ENCODE peak calls at places on chromosomes 13 and 19, in nine cellular contexts. G, N, F, M, L, P, B, Q and O are unnamed samples.

GRCh38 chr13:62687727-62688126 is 1272.1 kb upstream of the PCDH20 start:
- DNase-seq in M (no peak), N (no peak), L (no peak), B (no peak), P (no peak), G (no peak), F (no peak), Q (no peak), O (no peak)

GRCh38 chr19:38494379-38494778 is 60.9 kb downstream of the RYR1 start:
- DNase-seq in F (no peak), G (no peak), B (no peak), P (no peak), Q (no peak), N (peak), M (no peak), L (no peak), O (no peak)

GRCh38 chr13:110103479-110103878 is 203.5 kb downstream of the COL4A1 start:
- DNase-seq in B (no peak), M (no peak), N (no peak), F (no peak), Q (no peak), G (no peak), P (no peak), L (no peak), O (no peak)

GRCh38 chr13:30422056-30422914 is at the start of gene UBE2L5:
- DNase-seq in Q (peak), G (peak), M (no peak), B (peak), N (peak), P (peak), F (peak), L (peak), O (peak)

GRCh38 chr13:74062933-74063332 is 71.3 kb downstream of the KLF12 start:
- DNase-seq in P (peak), M (peak), G (no peak), L (no peak), N (peak), B (no peak), Q (peak), F (peak), O (no peak)

GRCh38 chr13:91097269-91097668 is 250.2 kb upstream of the MIR17HG start:
- DNase-seq in G (no peak), F (no peak), N (no peak), L (no peak), B (no peak), P (no peak), Q (no peak), M (no peak), O (no peak)

GRCh38 chr19:38710928-38711725 is 33.1 kb downstream of the CAPN12 start:
- DNase-seq in L (no peak), P (no peak), F (no peak), M (no peak), Q (no peak), B (no peak), N (peak), G (no peak), O (no peak)

GRCh38 chr19:32566246-32566830 is 14.7 kb upstream of the PDCD5 start:
- DNase-seq in B (peak), L (no peak), N (peak), Q (peak), P (no peak), F (no peak), G (no peak), M (no peak), O (peak)

GRCh38 chr13:108595416-108596257 is 33.8 kb upstream of the MYO16 start:
- DNase-seq in N (no peak), P (no peak), B (no peak), Q (peak), G (no peak), M (no peak), L (no peak), F (no peak), O (no peak)

GRCh38 chr19:40614595-40615411 is 13.6 kb downstream of the LTBP4 start:
- DNase-seq in M (no peak), F (peak), P (peak), G (peak), L (peak), B (peak), N (peak), Q (peak), O (no peak)

GRCh38 chr19:29547361-29547960 is 21.7 kb downstream of the VSTM2B start:
- DNase-seq in F (peak), P (no peak), Q (no peak), L (peak), N (no peak), G (no peak), B (no peak), M (no peak), O (no peak)

GRCh38 chr19:54108496-54108895 is 5.8 kb downstream of the NDUFA3 start:
- DNase-seq in N (peak), F (no peak), L (no peak), Q (no peak), G (no peak), B (no peak), M (no peak), P (no peak), O (no peak)

GRCh38 chr13:42345367-42345766 is 73.4 kb downstream of the AKAP11 start:
- DNase-seq in G (no peak), B (no peak), P (no peak), M (no peak), F (no peak), N (no peak), Q (no peak), L (no peak), O (no peak)

GRCh38 chr13:113809934-113810333 is 50.9 kb downstream of the TMEM255B start:
- DNase-seq in N (no peak), B (peak), M (no peak), G (no peak), L (no peak), F (no peak), Q (no peak), P (no peak), O (no peak)

GRCh38 chr13:23630349-23631093 is 60.3 kb downstream of the TNFRSF19 start:
- DNase-seq in N (peak), Q (no peak), F (no peak), L (no peak), P (no peak), B (no peak), M (no peak), G (peak), O (no peak)

GRCh38 chr19:1768248-1768647 is 14.9 kb downstream of the ONECUT3 start:
- DNase-seq in L (no peak), M (no peak), B (peak), Q (no peak), F (no peak), G (no peak), N (no peak), P (no peak), O (no peak)

GRCh38 chr13:51524312-51524711 is 60.0 kb upstream of the WDFY2 start:
- DNase-seq in F (no peak), Q (no peak), M (no peak), N (no peak), G (peak), L (no peak), B (no peak), P (no peak), O (no peak)

GRCh38 chr13:99698816-99699099 is 197.5 kb downstream of the TM9SF2 start:
- DNase-seq in G (no peak), P (no peak), Q (no peak), F (no peak), N (no peak), M (no peak), L (no peak), B (no peak), O (no peak)

GRCh38 chr19:47679922-47680857 is 33.0 kb upstream of the EHD2 start:
- DNase-seq in L (peak), Q (no peak), M (no peak), B (no peak), P (no peak), N (peak), G (no peak), F (no peak), O (no peak)

GRCh38 chr19:50515168-50515561 is 1.5 kb upstream of the ASPDH start:
- DNase-seq in L (no peak), P (no peak), B (no peak), N (peak), F (no peak), M (no peak), G (no peak), Q (no peak), O (no peak)

GRCh38 chr13:66748712-66749111 is 481.4 kb downstream of the PCDH9 start:
- DNase-seq in M (no peak), P (no peak), L (no peak), B (no peak), N (no peak), F (no peak), Q (no peak), G (no peak), O (no peak)

GRCh38 chr19:11480927-11481776 is at the start of gene ELAVL3:
- DNase-seq in Q (no peak), L (no peak), B (peak), G (no peak), P (no peak), F (no peak), M (no peak), N (peak), O (no peak)

GRCh38 chr19:31340059-31341025 is 8.9 kb downstream of the TSHZ3 start:
- DNase-seq in P (peak), N (no peak), F (no peak), B (peak), Q (peak), M (no peak), L (no peak), G (peak), O (no peak)

GRCh38 chr19:1283207-1283916 is 2.3 kb upstream of the EFNA2 start:
- DNase-seq in G (no peak), Q (no peak), L (peak), B (no peak), M (no peak), F (no peak), N (no peak), P (no peak), O (no peak)

GRCh38 chr19:49677232-49677881 is at the start of gene PRMT1:
- DNase-seq in M (no peak), B (peak), P (no peak), F (no peak), G (peak), Q (peak), L (no peak), N (peak), O (no peak)

GRCh38 chr13:68023838-68024581 is 793.9 kb upstream of the PCDH9 start:
- DNase-seq in B (no peak), N (no peak), F (no peak), P (no peak), G (no peak), Q (no peak), L (no peak), M (no peak), O (no peak)

GRCh38 chr13:90857921-90858320 is 489.6 kb upstream of the MIR17HG start:
- DNase-seq in F (no peak), G (no peak), P (no peak), B (no peak), M (no peak), Q (no peak), L (no peak), N (no peak), O (no peak)

GRCh38 chr19:8363803-8364771 is at the start of gene ANGPTL4:
- DNase-seq in G (peak), Q (peak), M (peak), F (peak), P (peak), B (peak), N (peak), L (peak), O (peak)

GRCh38 chr13:74465279-74465678 is 331.1 kb upstream of the KLF12 start:
- DNase-seq in G (no peak), N (no peak), B (peak), L (no peak), Q (no peak), P (no peak), M (no peak), F (no peak), O (no peak)

GRCh38 chr13:64928704-64929499 is 2301.2 kb downstream of the PCDH9 start:
- DNase-seq in L (no peak), B (no peak), P (no peak), G (peak), Q (peak), F (no peak), M (no peak), N (no peak), O (no peak)

GRCh38 chr19:16470541-16470910 is 1.2 kb downstream of the EPS15L1 start:
- DNase-seq in L (no peak), M (no peak), P (no peak), Q (no peak), F (no peak), N (peak), G (no peak), B (no peak), O (no peak)

GRCh38 chr19:32404939-32405430 is 585 bp upstream of the DPY19L3 start:
- DNase-seq in P (peak), N (no peak), L (peak), G (peak), M (no peak), Q (peak), F (peak), B (no peak), O (peak)

GRCh38 chr13:97537110-97537509 is 103.1 kb downstream of the RAP2A start:
- DNase-seq in B (no peak), M (no peak), Q (no peak), P (no peak), F (no peak), N (no peak), G (no peak), L (no peak), O (no peak)
- TF ChIP-seq CTCF in B (no peak), M (no peak), Q (no peak), P (no peak), F (no peak), N (no peak), G (no peak), L (no peak), O (no peak)

GRCh38 chr19:12885749-12886706 is 973 bp downstream of the KLF1 start:
- DNase-seq in M (no peak), L (peak), B (peak), N (peak), P (no peak), G (no peak), Q (no peak), F (no peak), O (no peak)
- TF ChIP-seq CTCF in M (peak), L (no peak), B (no peak), N (no peak), P (no peak), G (no peak), Q (no peak), F (no peak), O (no peak)

GRCh38 chr13:45362939-45363338 is 22.0 kb upstream of the TPT1 start:
- DNase-seq in B (no peak), Q (no peak), N (no peak), M (no peak), G (no peak), L (no peak), F (no peak), P (no peak), O (no peak)
- TF ChIP-seq CTCF in B (peak), Q (no peak), N (no peak), M (no peak), G (no peak), L (no peak), F (no peak), P (no peak), O (no peak)

GRCh38 chr13:83272076-83272475 is 610.2 kb downstream of the SLITRK1 start:
- DNase-seq in Q (no peak), N (no peak), B (no peak), G (no peak), M (no peak), P (no peak), L (no peak), F (no peak), O (no peak)

DNA sequence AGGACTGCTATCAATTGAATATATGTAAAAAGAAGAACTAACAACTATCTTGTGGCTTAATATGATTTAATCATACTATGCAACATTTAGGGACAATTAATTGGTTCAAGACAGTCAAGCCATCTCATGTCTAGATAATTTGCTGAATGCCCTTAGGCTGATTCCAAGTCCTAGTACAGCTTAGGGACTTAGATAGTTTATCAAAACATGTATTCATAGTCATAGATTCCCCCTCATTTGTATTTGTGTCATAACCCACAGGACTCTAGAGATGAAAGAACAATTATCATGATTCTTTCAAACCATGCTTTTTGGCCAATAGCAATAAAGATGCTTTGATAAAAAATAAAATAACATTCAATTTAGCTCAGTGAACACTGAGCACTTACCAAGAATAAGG is 607.6 kb downstream of the SLITRK1 start:
- DNase-seq in F (no peak), P (no peak), L (no peak), B (no peak), N (no peak), Q (no peak), G (no peak), M (no peak), O (no peak)
- TF ChIP-seq CTCF in F (no peak), P (no peak), L (no peak), B (no peak), N (no peak), Q (no peak), G (no peak), M (no peak), O (no peak)

DNA sequence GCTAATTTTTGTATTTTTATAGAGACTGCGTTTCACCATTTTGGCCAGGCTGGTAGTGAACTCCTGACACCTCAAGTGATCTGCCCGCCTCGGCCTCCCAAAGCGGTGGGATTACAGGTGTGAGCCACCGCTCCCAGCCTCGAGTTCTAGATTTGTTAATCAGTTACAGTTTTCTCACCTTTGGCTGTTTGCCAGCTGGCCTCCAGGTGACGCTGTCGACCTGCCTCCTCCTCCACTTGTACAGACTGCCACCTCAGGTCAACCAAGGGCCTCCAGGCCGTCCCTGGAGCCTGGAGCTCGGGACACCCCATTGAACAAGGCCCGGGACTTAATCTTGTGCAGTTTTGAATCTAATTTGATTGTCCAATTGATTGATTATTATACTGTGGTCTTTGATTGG is 45.5 kb downstream of the IER2 start:
- DNase-seq in F (no peak), B (no peak), G (peak), P (no peak), Q (no peak), M (no peak), L (peak), N (peak), O (no peak)
- TF ChIP-seq CTCF in F (no peak), B (no peak), G (peak), P (no peak), Q (peak), M (no peak), L (peak), N (no peak), O (no peak)

DNA sequence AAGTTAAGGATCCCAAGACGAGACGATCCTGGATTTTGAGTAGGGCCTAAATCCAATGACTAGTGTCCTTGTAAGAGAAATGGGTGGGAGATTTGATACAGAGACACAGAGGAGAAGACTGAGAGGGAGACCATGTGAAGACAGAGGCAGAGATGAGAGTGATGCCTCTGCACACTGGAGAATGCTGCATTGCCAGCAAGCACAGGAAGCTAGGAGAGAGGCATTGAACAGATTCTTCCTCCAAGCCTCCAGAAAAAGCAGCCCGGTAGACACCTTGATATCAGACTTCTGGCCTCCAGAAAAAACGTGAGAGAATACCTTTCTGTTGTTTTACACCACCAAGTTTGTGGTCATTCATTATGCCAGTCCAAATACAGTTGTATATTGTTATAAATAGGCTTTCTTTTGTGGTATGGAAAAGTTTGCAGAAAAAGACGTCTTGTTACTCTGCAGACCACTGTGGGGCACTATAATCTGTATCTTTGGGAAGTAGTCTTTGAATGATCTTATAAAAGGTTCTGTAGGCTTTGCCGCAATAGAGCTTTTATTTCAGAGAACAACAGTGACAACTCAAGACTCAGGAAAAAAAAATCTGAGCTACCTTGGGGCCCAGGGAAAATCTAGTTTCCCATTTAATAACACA is 17.9 kb upstream of the RFC3 start:
- DNase-seq in M (no peak), P (no peak), N (peak), F (no peak), B (no peak), L (no peak), G (peak), Q (peak), O (no peak)
- TF ChIP-seq CTCF in M (no peak), P (peak), N (peak), F (no peak), B (peak), L (no peak), G (peak), Q (peak), O (peak)